ENCODE peak calls at places on chromosomes 3 and 15, in ten cellular contexts. O is upper lobe of right lung; H is spleen; U is left ventricle myocardium inferior; Z is CD8-positive, alpha-beta T cell; B is sigmoid colon; Y is tibial nerve; M is uterus; N is lower lobe of right lung; S is testis. A is an unnamed sample.

GRCh38 chr3:188345223-188345622 is 191.3 kb downstream of the LPP start:
- DNase-seq in S (no peak), H (no peak), M (no peak), O (no peak), N (no peak), Z (no peak), B (no peak), U (no peak), Y (no peak), A (no peak)

GRCh38 chr15:32125595-32125994 is 95.3 kb downstream of the CHRNA7 start:
- DNase-seq in M (no peak), Y (no peak), B (no peak), H (no peak), O (no peak), S (no peak), U (no peak), N (no peak), Z (no peak), A (no peak)

GRCh38 chr15:62280625-62281024 is 115.5 kb upstream of the C2CD4B start:
- DNase-seq in H (no peak), U (no peak), M (no peak), Z (no peak), B (no peak), S (no peak), O (no peak), N (no peak), Y (no peak), A (no peak)

GRCh38 chr3:169771651-169772529 is 1.3 kb upstream of the MYNN start:
- DNase-seq in B (peak; percentile 69), N (peak; percentile 52), Y (peak; percentile 31), Z (no peak), M (peak; percentile 56), H (no peak), S (peak; percentile 52), U (peak; percentile 38), O (no peak), A (peak; percentile 41)

GRCh38 chr3:121545049-121545563 is 682 bp downstream of the POLQ start:
- DNase-seq in N (no peak), B (no peak), Z (no peak), O (no peak), U (no peak), M (no peak), H (no peak), S (no peak), Y (no peak), A (no peak)

GRCh38 chr3:96236499-96236898 is 577.9 kb upstream of the EPHA6 start:
- DNase-seq in B (no peak), S (no peak), N (no peak), U (no peak), Y (no peak), M (no peak), Z (no peak), O (no peak), H (no peak), A (no peak)

GRCh38 chr3:50502584-50503423 is 630 bp downstream of the CACNA2D2 start:
- DNase-seq in Z (no peak), B (no peak), Y (no peak), O (peak; percentile 70), M (peak; percentile 18), S (no peak), H (no peak), N (no peak), U (no peak), A (no peak)

GRCh38 chr3:163809540-163809993 is 1268.7 kb downstream of the SI start:
- DNase-seq in H (no peak), N (no peak), O (no peak), M (no peak), S (no peak), Y (no peak), U (no peak), Z (no peak), B (no peak), A (no peak)

GRCh38 chr15:67838789-67839332 is 984 bp downstream of the RNU6-1 start:
- DNase-seq in B (peak; percentile 81), N (peak; percentile 86), S (peak; percentile 79), U (peak; percentile 50), Y (no peak), M (peak; percentile 54), O (peak; percentile 90), H (peak; percentile 89), Z (no peak), A (peak; percentile 68)

GRCh38 chr3:60294181-60294580 is 957.1 kb downstream of the FHIT start:
- DNase-seq in H (no peak), O (no peak), N (no peak), U (no peak), Y (no peak), Z (no peak), M (no peak), S (no peak), B (no peak), A (no peak)

GRCh38 chr15:69748131-69748530 is 295.5 kb downstream of the RPLP1 start:
- DNase-seq in B (no peak), S (no peak), M (no peak), N (no peak), U (no peak), Y (no peak), Z (no peak), O (no peak), H (no peak), A (no peak)

GRCh38 chr3:167382127-167382526 is 2.0 kb upstream of the ZBBX start:
- DNase-seq in B (no peak), Z (no peak), Y (no peak), O (no peak), M (no peak), H (no peak), N (no peak), S (no peak), U (no peak), A (no peak)

GRCh38 chr3:69329897-69330296 is 56.0 kb downstream of the FRMD4B start:
- DNase-seq in Y (no peak), Z (no peak), H (no peak), M (no peak), N (no peak), O (no peak), S (no peak), U (no peak), B (no peak), A (no peak)

GRCh38 chr15:54120949-54121463 is 142.8 kb downstream of the UNC13C start:
- DNase-seq in U (no peak), B (no peak), N (no peak), H (no peak), S (no peak), O (no peak), Y (no peak), M (no peak), Z (no peak), A (no peak)

GRCh38 chr15:77982127-77982490 is 95.4 kb downstream of the TBC1D2B start:
- DNase-seq in Z (no peak), U (no peak), N (no peak), M (no peak), H (no peak), O (no peak), Y (no peak), B (peak; percentile 57), S (no peak), A (no peak)

GRCh38 chr15:77983708-77984445 is 93.6 kb downstream of the TBC1D2B start:
- DNase-seq in S (peak; percentile 13), H (peak; percentile 73), O (peak; percentile 61), Y (no peak), M (peak; percentile 22), Z (no peak), N (no peak), B (peak; percentile 62), U (no peak), A (no peak)

GRCh38 chr15:77981281-77982126 is 96.0 kb downstream of the TBC1D2B start:
- DNase-seq in H (no peak), S (no peak), O (no peak), Y (no peak), U (no peak), N (no peak), Z (no peak), M (no peak), B (peak; percentile 53), A (no peak)

GRCh38 chr15:77983091-77983707 is 94.3 kb downstream of the TBC1D2B start:
- DNase-seq in O (no peak), S (peak; percentile 10), M (no peak), H (no peak), N (no peak), Y (no peak), Z (no peak), B (peak; percentile 15), U (no peak), A (no peak)

DNA sequence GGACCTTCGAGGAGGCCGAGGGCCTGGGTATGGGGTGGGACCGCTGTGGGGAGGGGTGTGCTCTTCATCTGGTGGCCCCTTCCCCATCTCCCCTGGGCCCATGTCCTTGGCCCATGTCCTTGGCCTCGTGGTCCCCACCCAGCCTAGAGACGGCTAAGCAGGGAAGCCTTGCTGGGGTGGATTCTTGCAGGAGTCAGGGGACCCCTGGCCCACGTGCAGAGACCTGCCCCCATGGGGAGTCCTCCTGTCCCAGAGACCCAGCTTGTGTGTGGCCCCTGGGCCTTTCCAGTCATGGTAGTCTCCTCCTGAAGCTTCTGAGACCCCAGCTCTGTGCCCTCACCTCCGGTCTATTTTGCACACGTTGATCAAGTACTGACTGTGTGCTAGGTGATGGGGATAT is 97.4 kb downstream of the TBC1D2B start:
- DNase-seq in M (no peak), U (no peak), H (peak; percentile 51), Y (no peak), Z (no peak), B (peak; percentile 35), S (no peak), N (no peak), O (no peak), A (no peak)
- TF ChIP-seq CTCF in M (no peak), U (no peak), H (no peak), Y (no peak), Z (no peak), B (no peak), S (no peak), N (no peak), O (no peak), A (no peak)

DNA sequence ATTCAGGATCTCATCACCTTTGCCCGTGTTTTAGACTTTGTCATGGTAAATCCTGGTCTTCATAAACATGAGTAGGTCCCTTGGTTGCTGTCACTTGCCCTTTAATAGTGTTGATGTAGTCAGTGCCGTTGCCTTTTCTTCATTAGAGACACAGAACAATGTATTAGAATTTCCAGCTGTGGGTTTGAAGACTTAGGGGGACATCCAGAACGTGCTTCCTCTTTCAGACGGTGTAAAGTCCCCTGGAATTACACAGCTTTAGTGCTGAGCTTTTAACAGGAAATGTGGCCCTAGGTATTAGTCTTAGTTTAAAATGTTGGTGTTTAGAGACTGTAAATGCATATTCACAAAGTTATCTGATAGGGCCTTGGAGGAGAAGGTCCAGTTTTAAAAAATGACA is 8.8 kb upstream of the LRCH3 start:
- DNase-seq in M (no peak), N (no peak), B (no peak), H (no peak), U (no peak), Y (no peak), Z (no peak), S (no peak), O (no peak), A (no peak)
- H3K36me3 ChIP-seq in M (no peaks in the 10 kb centered on the region), N (peaks cover 77% of the 10 kb centered on the region), B (peaks cover 76% of the 10 kb centered on the region), H (peaks cover 35% of the 10 kb centered on the region), U (peaks cover 76% of the 10 kb centered on the region), Y (peaks cover 63% of the 10 kb centered on the region), Z (peaks cover 22% of the 10 kb centered on the region), S (no peaks in the 10 kb centered on the region), O (peaks cover 69% of the 10 kb centered on the region), A (peaks cover 92% of the 10 kb centered on the region)

GRCh38 chr3:114057011-114057347 is 442 bp downstream of the QTRT2 start:
- DNase-seq in Z (no peak), N (no peak), H (no peak), S (no peak), B (no peak), O (no peak), M (no peak), Y (no peak), U (no peak), A (no peak)
- H3K27ac ChIP-seq in Z (peak overlapping the region; percentile 84), N (peak overlapping the region; percentile 86), H (peak overlapping the region; percentile 86), S (peak overlapping the region; percentile 63), B (peak overlapping the region; percentile 85), O (peak overlapping the region; percentile 86), M (peak overlapping the region; percentile 67), Y (peak overlapping the region; percentile 79), U (peak overlapping the region; percentile 88), A (peak overlapping the region; percentile 74)

GRCh38 chr3:72187131-72187530 is 402.2 kb upstream of the PROK2 start:
- DNase-seq in O (no peak), N (no peak), M (no peak), U (no peak), B (no peak), Y (no peak), Z (no peak), H (no peak), S (no peak), A (no peak)
- TF ChIP-seq CTCF in O (peak; percentile 8), N (peak; percentile 14), M (no peak), U (no peak), B (no peak), Y (no peak), Z (no peak), H (no peak), S (no peak), A (no peak)

A was measured in psoas muscle.